ENCODE peak calls at places on chromosomes 1 and 21, in ten cellular contexts. R, F, Y, Q, M, L, E, G, B and J are unnamed samples.

GRCh38 chr1:171427852-171428471 is 57.4 kb upstream of the PRRC2C start:
- DNase-seq in R (no peak), F (no peak), Y (no peak), Q (no peak), M (no peak), L (no peak), E (no peak), G (no peak), B (no peak), J (no peak)

GRCh38 chr1:46401964-46402626 is 8.0 kb downstream of the FAAH start:
- DNase-seq in R (no peak), F (peak; percentile 91), Y (peak; percentile 89), Q (no peak), M (no peak), L (peak; percentile 92), E (no peak), G (peak; percentile 75), B (peak; percentile 43), J (peak; percentile 67)

GRCh38 chr1:156904187-156904959 is 10.9 kb downstream of the PEAR1 start:
- DNase-seq in R (no peak), F (no peak), Y (no peak), Q (no peak), M (no peak), L (no peak), E (no peak), G (no peak), B (no peak), J (no peak)

GRCh38 chr21:34498623-34499022 is 13.4 kb downstream of the KCNE1 start:
- DNase-seq in R (no peak), F (no peak), Y (peak; percentile 61), Q (no peak), M (no peak), L (no peak), E (no peak), G (no peak), B (no peak), J (no peak)

GRCh38 chr1:99849413-99849743 is 783 bp upstream of the AGL start:
- DNase-seq in R (no peak), F (no peak), Y (peak; percentile 16), Q (peak; percentile 2), M (no peak), L (no peak), E (no peak), G (peak; percentile 3), B (no peak), J (peak; percentile 41)

GRCh38 chr1:209335090-209335692 is 248.3 kb upstream of the CAMK1G start:
- DNase-seq in R (no peak), F (peak; percentile 48), Y (peak; percentile 66), Q (peak; percentile 37), M (no peak), L (no peak), E (no peak), G (peak; percentile 49), B (peak; percentile 12), J (peak; percentile 35)

GRCh38 chr1:200862713-200863415 is 9.9 kb upstream of the GPR25 start:
- DNase-seq in R (no peak), F (no peak), Y (no peak), Q (no peak), M (no peak), L (no peak), E (no peak), G (no peak), B (no peak), J (no peak)

GRCh38 chr21:41632748-41633475 is 125.0 kb upstream of the TMPRSS2 start:
- DNase-seq in R (no peak), F (no peak), Y (no peak), Q (no peak), M (no peak), L (peak; percentile 42), E (no peak), G (no peak), B (no peak), J (no peak)

GRCh38 chr1:27832762-27833161 is 2.2 kb downstream of the PPP1R8 start:
- DNase-seq in R (no peak), F (no peak), Y (no peak), Q (no peak), M (no peak), L (no peak), E (no peak), G (peak; percentile 55), B (no peak), J (no peak)

GRCh38 chr1:23989249-23989648 is 9.1 kb upstream of the SRSF10 start:
- DNase-seq in R (no peak), F (no peak), Y (no peak), Q (no peak), M (no peak), L (no peak), E (no peak), G (no peak), B (no peak), J (no peak)

GRCh38 chr1:246800800-246801199 is 76.6 kb downstream of the SCCPDH start:
- DNase-seq in R (no peak), F (no peak), Y (no peak), Q (no peak), M (no peak), L (no peak), E (no peak), G (no peak), B (no peak), J (no peak)

GRCh38 chr1:180842052-180842451 is 70.6 kb upstream of the KIAA1614 start:
- DNase-seq in R (no peak), F (no peak), Y (no peak), Q (no peak), M (no peak), L (no peak), E (no peak), G (peak; percentile 66), B (no peak), J (no peak)

GRCh38 chr1:227869281-227869842 is 53.9 kb downstream of the PRSS38 start:
- DNase-seq in R (no peak), F (no peak), Y (no peak), Q (no peak), M (no peak), L (no peak), E (no peak), G (no peak), B (no peak), J (no peak)

GRCh38 chr1:156697481-156697880 is 7.9 kb downstream of the CRABP2 start:
- DNase-seq in R (no peak), F (no peak), Y (no peak), Q (no peak), M (no peak), L (no peak), E (no peak), G (no peak), B (no peak), J (no peak)

GRCh38 chr1:86235859-86236258 is 79.3 kb upstream of the COL24A1 start:
- DNase-seq in R (no peak), F (no peak), Y (no peak), Q (no peak), M (no peak), L (no peak), E (no peak), G (no peak), B (no peak), J (no peak)

GRCh38 chr1:37922767-37923550 is 23.9 kb downstream of the INPP5B start:
- DNase-seq in R (no peak), F (no peak), Y (no peak), Q (no peak), M (no peak), L (no peak), E (no peak), G (no peak), B (peak; percentile 96), J (no peak)

GRCh38 chr1:205480349-205481278 is 23.9 kb upstream of the CDK18 start:
- DNase-seq in R (peak; percentile 14), F (no peak), Y (no peak), Q (no peak), M (no peak), L (no peak), E (peak; percentile 21), G (no peak), B (no peak), J (no peak)

GRCh38 chr1:193703655-193704054 is 517.2 kb upstream of the B3GALT2 start:
- DNase-seq in R (no peak), F (no peak), Y (no peak), Q (no peak), M (no peak), L (no peak), E (no peak), G (no peak), B (no peak), J (no peak)

GRCh38 chr1:46646331-46646730 is 21.8 kb downstream of the ATPAF1 start:
- DNase-seq in R (no peak), F (no peak), Y (no peak), Q (no peak), M (no peak), L (no peak), E (no peak), G (no peak), B (no peak), J (no peak)

GRCh38 chr1:44827197-44828002 is 15.7 kb downstream of the PTCH2 start:
- DNase-seq in R (no peak), F (no peak), Y (no peak), Q (no peak), M (no peak), L (no peak), E (no peak), G (no peak), B (no peak), J (no peak)

GRCh38 chr1:197775282-197776262 is at the start of gene DENND1B:
- DNase-seq in R (peak; percentile 81), F (peak; percentile 63), Y (peak; percentile 87), Q (peak; percentile 24), M (peak; percentile 81), L (peak; percentile 94), E (peak; percentile 52), G (peak; percentile 70), B (peak; percentile 67), J (peak; percentile 85)

GRCh38 chr1:15071936-15072335 is 81.6 kb upstream of the TMEM51 start:
- DNase-seq in R (no peak), F (no peak), Y (no peak), Q (no peak), M (no peak), L (no peak), E (no peak), G (no peak), B (no peak), J (no peak)

GRCh38 chr1:235649722-235650163 is at the start of gene GNG4:
- DNase-seq in R (no peak), F (peak; percentile 38), Y (peak; percentile 72), Q (peak; percentile 73), M (peak; percentile 12), L (no peak), E (no peak), G (no peak), B (no peak), J (peak; percentile 49)

GRCh38 chr1:65792671-65793358 is at the start of gene PDE4B:
- DNase-seq in R (no peak), F (peak; percentile 42), Y (peak; percentile 19), Q (no peak), M (no peak), L (peak; percentile 70), E (no peak), G (peak; percentile 77), B (no peak), J (no peak)

GRCh38 chr1:168964478-168964877 is 142.0 kb upstream of the ATP1B1 start:
- DNase-seq in R (no peak), F (no peak), Y (no peak), Q (no peak), M (no peak), L (no peak), E (no peak), G (no peak), B (no peak), J (no peak)

GRCh38 chr1:38787041-38787440 is 72.5 kb downstream of the RRAGC start:
- DNase-seq in R (no peak), F (no peak), Y (no peak), Q (no peak), M (no peak), L (no peak), E (no peak), G (no peak), B (no peak), J (no peak)

GRCh38 chr1:99481391-99481996 is 164.4 kb upstream of the PALMD start:
- DNase-seq in R (no peak), F (peak; percentile 78), Y (peak; percentile 85), Q (peak; percentile 18), M (no peak), L (no peak), E (no peak), G (peak; percentile 63), B (peak; percentile 46), J (peak; percentile 54)

GRCh38 chr1:202958544-202959275 is 598 bp upstream of the ADIPOR1 start:
- DNase-seq in R (no peak), F (no peak), Y (no peak), Q (no peak), M (no peak), L (no peak), E (no peak), G (no peak), B (no peak), J (no peak)